ENCODE peak calls at places on chromosomes 7 and 10, in nine cellular contexts. Y, A, Q, E, S, C, O, R and D are unnamed samples.

GRCh38 chr10:131033166-131034085 is 278.1 kb downstream of the TCERG1L start:
- DNase-seq in Q (no peak), Y (no peak), E (no peak), S (no peak), C (no peak), A (no peak), R (no peak), O (no peak), D (no peak)

GRCh38 chr10:99656199-99657064 is 2.9 kb upstream of the ENTPD7 start:
- DNase-seq in R (no peak), O (no peak), E (no peak), Q (peak; percentile 82), C (peak; percentile 53), Y (no peak), S (no peak), A (no peak), D (no peak)

GRCh38 chr7:93414574-93414973 is 159.9 kb downstream of the CALCR start:
- DNase-seq in E (no peak), O (no peak), Y (no peak), A (no peak), R (no peak), C (no peak), Q (no peak), S (no peak), D (no peak)

GRCh38 chr10:132183046-132183445 is 3.7 kb upstream of the DPYSL4 start:
- DNase-seq in Q (no peak), R (no peak), A (peak; percentile 62), Y (no peak), S (no peak), C (no peak), E (peak; percentile 34), O (no peak), D (no peak)

GRCh38 chr7:107815254-107815882 is 12.3 kb upstream of the SLC26A3 start:
- DNase-seq in R (no peak), C (no peak), O (no peak), S (no peak), Q (no peak), Y (no peak), E (no peak), A (no peak), D (no peak)

GRCh38 chr10:103696411-103697145 is 158.8 kb downstream of the SH3PXD2A start:
- DNase-seq in C (no peak), Q (peak; percentile 98), Y (peak; percentile 65), O (peak; percentile 55), E (peak; percentile 73), A (no peak), S (peak; percentile 76), R (peak; percentile 55), D (peak; percentile 91)

GRCh38 chr10:2921956-2922680 is 145.2 kb upstream of the PFKP start:
- DNase-seq in Q (no peak), R (no peak), S (no peak), Y (no peak), O (no peak), C (no peak), A (no peak), E (no peak), D (peak; percentile 60)

GRCh38 chr10:29328988-29329387 is 40.1 kb downstream of the LYZL1 start:
- DNase-seq in R (no peak), O (no peak), Q (no peak), C (no peak), E (peak; percentile 71), S (peak; percentile 19), Y (no peak), A (no peak), D (no peak)

GRCh38 chr7:101058355-101058754 is 26.9 kb upstream of the TRIM56 start:
- DNase-seq in C (no peak), R (peak; percentile 31), Q (peak; percentile 60), A (no peak), O (peak; percentile 81), E (peak; percentile 76), Y (peak; percentile 43), S (peak; percentile 23), D (peak; percentile 43)

GRCh38 chr7:10483671-10484070 is 490.0 kb upstream of the PHF14 start:
- DNase-seq in A (no peak), E (no peak), Q (peak; percentile 1), R (no peak), C (no peak), Y (no peak), O (no peak), S (peak; percentile 6), D (no peak)

GRCh38 chr7:25261545-25262135 is 33.4 kb upstream of the NPVF start:
- DNase-seq in C (no peak), A (no peak), S (no peak), Y (no peak), Q (no peak), E (no peak), R (no peak), O (no peak), D (no peak)

GRCh38 chr7:3140834-3141233 is 97.2 kb upstream of the CARD11 start:
- DNase-seq in E (no peak), Q (no peak), Y (no peak), C (no peak), S (no peak), R (no peak), O (no peak), A (no peak), D (no peak)

GRCh38 chr10:85235258-85235657 is 906.9 kb downstream of the CCSER2 start:
- DNase-seq in Q (no peak), R (no peak), O (no peak), A (no peak), C (no peak), S (no peak), E (no peak), Y (no peak), D (no peak)

GRCh38 chr7:3404490-3404889 is 103.4 kb downstream of the SDK1 start:
- DNase-seq in C (no peak), R (no peak), O (no peak), S (peak; percentile 61), E (no peak), A (peak; percentile 62), Q (peak; percentile 38), Y (no peak), D (no peak)

GRCh38 chr7:1693991-1694524 is 24.0 kb downstream of the ELFN1 start:
- DNase-seq in A (no peak), S (no peak), Q (no peak), E (peak; percentile 45), C (no peak), Y (no peak), O (peak; percentile 82), R (no peak), D (no peak)

GRCh38 chr7:121442845-121443244 is 46.7 kb upstream of the FAM3C start:
- DNase-seq in Q (peak; percentile 36), S (no peak), R (peak; percentile 2), C (no peak), A (no peak), Y (no peak), O (no peak), E (no peak), D (no peak)

GRCh38 chr7:81285142-81285871 is 366.5 kb upstream of the SEMA3C start:
- DNase-seq in Y (no peak), O (no peak), R (no peak), S (peak; percentile 1), C (no peak), Q (no peak), E (no peak), A (no peak), D (no peak)

GRCh38 chr10:126224967-126225671 is 163.2 kb downstream of the ADAM12 start:
- DNase-seq in Q (no peak), S (no peak), A (no peak), O (no peak), C (no peak), Y (no peak), E (no peak), R (no peak), D (no peak)

GRCh38 chr7:70189776-70190175 is 591.5 kb downstream of the AUTS2 start:
- DNase-seq in A (no peak), Y (no peak), R (no peak), O (no peak), S (no peak), E (no peak), C (no peak), Q (no peak), D (no peak)

GRCh38 chr10:70579234-70580002 is 23.1 kb downstream of the PRF1 start:
- DNase-seq in O (no peak), A (no peak), E (no peak), Q (no peak), S (no peak), Y (no peak), C (no peak), R (no peak), D (peak; percentile 21)

GRCh38 chr7:78510580-78511188 is 712.1 kb downstream of the PHTF2 start:
- DNase-seq in Y (peak; percentile 3), R (no peak), C (no peak), O (peak; percentile 55), Q (peak; percentile 36), S (peak; percentile 5), A (peak; percentile 37), E (no peak), D (peak; percentile 43)